ENCODE peak calls at places on chromosomes 7 and 10, in nine cellular contexts. One of them, this sample, is unnamed.

GRCh38 chr7:127588697-127589482 is 679 bp downstream of the ARF5 start:
- DNase-seq in spleen: no peak
- DNase-seq in endothelial cell of umbilical vein: peak
- DNase-seq in H1: peak
- DNase-seq in sigmoid colon: peak
- DNase-seq in breast epithelium: peak
- DNase-seq in HCT116: peak
- DNase-seq in GM12892: no peak
- DNase-seq in suprapubic skin: no peak
- DNase-seq in this sample: peak

GRCh38 chr10:43265799-43266721 is 805 bp downstream of the RASGEF1A start:
- DNase-seq in spleen: peak
- DNase-seq in endothelial cell of umbilical vein: no peak
- DNase-seq in H1: peak
- DNase-seq in sigmoid colon: no peak
- DNase-seq in breast epithelium: no peak
- DNase-seq in HCT116: no peak
- DNase-seq in GM12892: peak
- DNase-seq in suprapubic skin: peak
- DNase-seq in this sample: peak

GRCh38 chr10:62024026-62024701 is 122.7 kb downstream of the ARID5B start:
- DNase-seq in spleen: no peak
- DNase-seq in endothelial cell of umbilical vein: no peak
- DNase-seq in H1: no peak
- DNase-seq in sigmoid colon: no peak
- DNase-seq in breast epithelium: no peak
- DNase-seq in HCT116: no peak
- DNase-seq in GM12892: no peak
- DNase-seq in suprapubic skin: no peak
- DNase-seq in this sample: no peak

GRCh38 chr7:5139998-5140397 is 50.0 kb upstream of the WIPI2 start:
- DNase-seq in spleen: no peak
- DNase-seq in endothelial cell of umbilical vein: peak
- DNase-seq in H1: peak
- DNase-seq in sigmoid colon: no peak
- DNase-seq in breast epithelium: no peak
- DNase-seq in HCT116: peak
- DNase-seq in GM12892: no peak
- DNase-seq in suprapubic skin: no peak
- DNase-seq in this sample: no peak

GRCh38 chr7:50707607-50708006 is 75.1 kb downstream of the GRB10 start:
- DNase-seq in spleen: no peak
- DNase-seq in endothelial cell of umbilical vein: no peak
- DNase-seq in H1: no peak
- DNase-seq in sigmoid colon: no peak
- DNase-seq in breast epithelium: no peak
- DNase-seq in HCT116: no peak
- DNase-seq in GM12892: no peak
- DNase-seq in suprapubic skin: no peak
- DNase-seq in this sample: no peak

GRCh38 chr10:77899080-77899477 is 27.5 kb downstream of the DLG5 start:
- DNase-seq in spleen: no peak
- DNase-seq in endothelial cell of umbilical vein: no peak
- DNase-seq in H1: no peak
- DNase-seq in sigmoid colon: no peak
- DNase-seq in breast epithelium: peak
- DNase-seq in HCT116: peak
- DNase-seq in GM12892: no peak
- DNase-seq in suprapubic skin: no peak
- DNase-seq in this sample: no peak

GRCh38 chr10:33237736-33238624 is 96.5 kb downstream of the NRP1 start:
- DNase-seq in spleen: no peak
- DNase-seq in endothelial cell of umbilical vein: no peak
- DNase-seq in H1: no peak
- DNase-seq in sigmoid colon: no peak
- DNase-seq in breast epithelium: peak
- DNase-seq in HCT116: peak
- DNase-seq in GM12892: no peak
- DNase-seq in suprapubic skin: no peak
- DNase-seq in this sample: no peak

GRCh38 chr10:938954-939678 is 7.6 kb upstream of the LARP4B start:
- DNase-seq in spleen: no peak
- DNase-seq in endothelial cell of umbilical vein: no peak
- DNase-seq in H1: no peak
- DNase-seq in sigmoid colon: no peak
- DNase-seq in breast epithelium: no peak
- DNase-seq in HCT116: no peak
- DNase-seq in GM12892: no peak
- DNase-seq in suprapubic skin: peak
- DNase-seq in this sample: no peak

GRCh38 chr7:131305152-131305551 is 22.5 kb upstream of the MKLN1 start:
- DNase-seq in spleen: no peak
- DNase-seq in endothelial cell of umbilical vein: no peak
- DNase-seq in H1: no peak
- DNase-seq in sigmoid colon: no peak
- DNase-seq in breast epithelium: no peak
- DNase-seq in HCT116: no peak
- DNase-seq in GM12892: no peak
- DNase-seq in suprapubic skin: no peak
- DNase-seq in this sample: no peak

GRCh38 chr7:816300-816750 is 16.0 kb upstream of the SUN1 start:
- DNase-seq in spleen: peak
- DNase-seq in endothelial cell of umbilical vein: peak
- DNase-seq in H1: peak
- DNase-seq in sigmoid colon: peak
- DNase-seq in breast epithelium: peak
- DNase-seq in HCT116: peak
- DNase-seq in GM12892: peak
- DNase-seq in suprapubic skin: peak
- DNase-seq in this sample: peak
- TF ChIP-seq POLR2AphosphoS5 in spleen: peak
- TF ChIP-seq POLR2AphosphoS5 in endothelial cell of umbilical vein: peak
- TF ChIP-seq POLR2AphosphoS5 in H1: peak
- TF ChIP-seq POLR2AphosphoS5 in sigmoid colon: peak
- TF ChIP-seq POLR2AphosphoS5 in breast epithelium: peak
- TF ChIP-seq POLR2AphosphoS5 in HCT116: peak
- TF ChIP-seq POLR2AphosphoS5 in GM12892: no peak
- TF ChIP-seq POLR2AphosphoS5 in suprapubic skin: peak
- TF ChIP-seq POLR2AphosphoS5 in this sample: peak

DNA sequence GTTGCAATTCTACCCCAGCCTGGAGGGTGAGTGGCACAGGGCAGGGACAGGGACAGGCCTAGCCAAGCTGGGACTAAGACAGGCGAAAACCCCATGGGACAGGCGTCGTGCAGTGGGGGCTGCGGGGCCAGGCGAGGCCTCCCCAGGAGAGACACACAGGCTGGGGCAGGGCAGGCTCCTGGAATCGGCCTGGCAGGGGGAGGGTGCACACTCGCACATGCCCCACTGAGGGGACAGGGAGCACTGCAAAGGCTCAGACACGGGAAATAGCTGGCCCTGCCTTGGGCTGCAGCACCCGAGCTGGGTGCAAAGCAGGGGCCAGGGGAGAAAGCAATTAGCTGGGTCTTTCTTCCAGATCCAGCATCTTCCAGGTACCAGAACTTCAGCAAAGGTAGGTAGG is 10.4 kb downstream of the LAT2 start:
- DNase-seq in spleen: no peak
- DNase-seq in endothelial cell of umbilical vein: no peak
- DNase-seq in H1: no peak
- DNase-seq in sigmoid colon: no peak
- DNase-seq in breast epithelium: no peak
- DNase-seq in HCT116: no peak
- DNase-seq in GM12892: no peak
- DNase-seq in suprapubic skin: no peak
- DNase-seq in this sample: no peak
- TF ChIP-seq POLR2A in spleen: no peak
- TF ChIP-seq POLR2A in endothelial cell of umbilical vein: no peak
- TF ChIP-seq POLR2A in H1: no peak
- TF ChIP-seq POLR2A in sigmoid colon: no peak
- TF ChIP-seq POLR2A in breast epithelium: no peak
- TF ChIP-seq POLR2A in HCT116: no peak
- TF ChIP-seq POLR2A in GM12892: peak
- TF ChIP-seq POLR2A in suprapubic skin: no peak
- TF ChIP-seq POLR2A in this sample: no peak

GRCh38 chr10:129424978-129425377 is 42.1 kb upstream of the MGMT start:
- DNase-seq in spleen: no peak
- DNase-seq in endothelial cell of umbilical vein: no peak
- DNase-seq in H1: no peak
- DNase-seq in sigmoid colon: no peak
- DNase-seq in breast epithelium: no peak
- DNase-seq in HCT116: no peak
- DNase-seq in GM12892: no peak
- DNase-seq in suprapubic skin: no peak
- DNase-seq in this sample: no peak
- TF ChIP-seq POLR2AphosphoS5 in spleen: no peak
- TF ChIP-seq POLR2AphosphoS5 in endothelial cell of umbilical vein: no peak
- TF ChIP-seq POLR2AphosphoS5 in H1: no peak
- TF ChIP-seq POLR2AphosphoS5 in sigmoid colon: no peak
- TF ChIP-seq POLR2AphosphoS5 in breast epithelium: no peak
- TF ChIP-seq POLR2AphosphoS5 in HCT116: no peak
- TF ChIP-seq POLR2AphosphoS5 in GM12892: no peak
- TF ChIP-seq POLR2AphosphoS5 in suprapubic skin: no peak
- TF ChIP-seq POLR2AphosphoS5 in this sample: no peak

GRCh38 chr10:17548786-17549185 is 68.4 kb downstream of the HACD1 start:
- DNase-seq in spleen: no peak
- DNase-seq in endothelial cell of umbilical vein: no peak
- DNase-seq in H1: no peak
- DNase-seq in sigmoid colon: no peak
- DNase-seq in breast epithelium: no peak
- DNase-seq in HCT116: no peak
- DNase-seq in GM12892: no peak
- DNase-seq in suprapubic skin: no peak
- DNase-seq in this sample: no peak

GRCh38 chr10:17538941-17539340 is 78.2 kb downstream of the HACD1 start:
- DNase-seq in spleen: no peak
- DNase-seq in endothelial cell of umbilical vein: no peak
- DNase-seq in H1: no peak
- DNase-seq in sigmoid colon: no peak
- DNase-seq in breast epithelium: no peak
- DNase-seq in HCT116: no peak
- DNase-seq in GM12892: no peak
- DNase-seq in suprapubic skin: no peak
- DNase-seq in this sample: no peak

GRCh38 chr10:17548162-17548561 is 69.0 kb downstream of the HACD1 start:
- DNase-seq in spleen: no peak
- DNase-seq in endothelial cell of umbilical vein: peak
- DNase-seq in H1: no peak
- DNase-seq in sigmoid colon: no peak
- DNase-seq in breast epithelium: no peak
- DNase-seq in HCT116: no peak
- DNase-seq in GM12892: no peak
- DNase-seq in suprapubic skin: no peak
- DNase-seq in this sample: no peak

GRCh38 chr10:17547026-17547425 is 70.1 kb downstream of the HACD1 start:
- DNase-seq in spleen: no peak
- DNase-seq in endothelial cell of umbilical vein: no peak
- DNase-seq in H1: no peak
- DNase-seq in sigmoid colon: no peak
- DNase-seq in breast epithelium: no peak
- DNase-seq in HCT116: no peak
- DNase-seq in GM12892: no peak
- DNase-seq in suprapubic skin: no peak
- DNase-seq in this sample: no peak

DNA sequence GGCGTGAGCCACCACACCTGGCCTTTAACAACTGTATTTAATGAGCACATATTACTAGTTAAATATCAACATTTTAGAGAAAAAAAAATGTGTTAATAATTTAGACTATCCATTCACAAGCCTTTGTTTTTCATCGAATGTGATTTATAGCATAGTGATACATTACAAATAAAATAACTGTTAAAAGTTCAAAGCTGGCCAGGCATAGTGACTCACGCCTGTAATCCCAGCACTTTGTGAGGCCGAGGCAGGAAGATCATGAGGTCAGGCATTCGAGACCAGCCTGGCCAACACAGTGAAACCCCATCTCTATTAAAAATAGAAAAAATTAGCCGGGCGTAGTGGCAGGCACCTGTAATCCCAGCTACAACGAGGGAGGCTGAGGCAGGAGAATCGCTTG is 72.7 kb downstream of the HACD1 start:
- DNase-seq in spleen: no peak
- DNase-seq in endothelial cell of umbilical vein: no peak
- DNase-seq in H1: no peak
- DNase-seq in sigmoid colon: no peak
- DNase-seq in breast epithelium: no peak
- DNase-seq in HCT116: no peak
- DNase-seq in GM12892: no peak
- DNase-seq in suprapubic skin: no peak
- DNase-seq in this sample: no peak
- TF ChIP-seq POLR2A in spleen: no peak
- TF ChIP-seq POLR2A in endothelial cell of umbilical vein: no peak
- TF ChIP-seq POLR2A in H1: no peak
- TF ChIP-seq POLR2A in sigmoid colon: no peak
- TF ChIP-seq POLR2A in breast epithelium: no peak
- TF ChIP-seq POLR2A in HCT116: no peak
- TF ChIP-seq POLR2A in GM12892: no peak
- TF ChIP-seq POLR2A in suprapubic skin: no peak
- TF ChIP-seq POLR2A in this sample: no peak